ENCODE peak calls at places on chromosomes 5 and 9, in seven cellular contexts. One of them, this sample, is unnamed.

GRCh38 chr9:91395553-91396470 is 27.8 kb downstream of the NFIL3 start:
- DNase-seq in PC-9: peak; percentile 75
- DNase-seq in WTC11: no peak
- DNase-seq in lung microvascular endothelial cell: peak; percentile 80
- DNase-seq in SK-N-DZ: no peak
- DNase-seq in NCI-H1694 treated with DMSO at 0.1 percent for 48 hours: peak; percentile 81
- DNase-seq in effector CD8-positive, alpha-beta T cell: no peak
- DNase-seq in this sample: no peak

GRCh38 chr5:154038241-154038603 is 488 bp downstream of the FAM114A2 start:
- DNase-seq in effector CD8-positive, alpha-beta T cell: peak; percentile 11
- DNase-seq in NCI-H1694 treated with DMSO at 0.1 percent for 48 hours: no peak
- DNase-seq in PC-9: no peak
- DNase-seq in SK-N-DZ: no peak
- DNase-seq in WTC11: no peak
- DNase-seq in lung microvascular endothelial cell: peak; percentile 69
- DNase-seq in this sample: no peak

GRCh38 chr5:133292300-133292699 is 240.5 kb downstream of the HSPA4 start:
- DNase-seq in WTC11: no peak
- DNase-seq in PC-9: peak; percentile 91
- DNase-seq in SK-N-DZ: no peak
- DNase-seq in lung microvascular endothelial cell: no peak
- DNase-seq in effector CD8-positive, alpha-beta T cell: no peak
- DNase-seq in NCI-H1694 treated with DMSO at 0.1 percent for 48 hours: no peak
- DNase-seq in this sample: no peak

GRCh38 chr5:122775713-122776084 is 819 bp downstream of the SNX2 start:
- DNase-seq in effector CD8-positive, alpha-beta T cell: no peak
- DNase-seq in SK-N-DZ: no peak
- DNase-seq in PC-9: no peak
- DNase-seq in NCI-H1694 treated with DMSO at 0.1 percent for 48 hours: peak; percentile 8
- DNase-seq in lung microvascular endothelial cell: peak; percentile 56
- DNase-seq in WTC11: no peak
- DNase-seq in this sample: no peak

GRCh38 chr5:144183254-144183889 is 12.7 kb downstream of the KCTD16 start:
- DNase-seq in PC-9: no peak
- DNase-seq in NCI-H1694 treated with DMSO at 0.1 percent for 48 hours: peak; percentile 37
- DNase-seq in effector CD8-positive, alpha-beta T cell: no peak
- DNase-seq in SK-N-DZ: peak; percentile 37
- DNase-seq in WTC11: no peak
- DNase-seq in lung microvascular endothelial cell: peak; percentile 56
- DNase-seq in this sample: no peak

GRCh38 chr9:6639622-6640021 is 5.9 kb downstream of the GLDC start:
- DNase-seq in WTC11: no peak
- DNase-seq in lung microvascular endothelial cell: no peak
- DNase-seq in effector CD8-positive, alpha-beta T cell: no peak
- DNase-seq in SK-N-DZ: no peak
- DNase-seq in PC-9: no peak
- DNase-seq in NCI-H1694 treated with DMSO at 0.1 percent for 48 hours: no peak
- DNase-seq in this sample: no peak

GRCh38 chr5:315488-316209 is 5.9 kb upstream of the AHRR start:
- DNase-seq in PC-9: no peak
- DNase-seq in SK-N-DZ: no peak
- DNase-seq in lung microvascular endothelial cell: no peak
- DNase-seq in WTC11: no peak
- DNase-seq in NCI-H1694 treated with DMSO at 0.1 percent for 48 hours: no peak
- DNase-seq in effector CD8-positive, alpha-beta T cell: no peak
- DNase-seq in this sample: no peak

GRCh38 chr9:114834386-114834785 is 28.5 kb upstream of the TNFSF15 start:
- DNase-seq in WTC11: no peak
- DNase-seq in NCI-H1694 treated with DMSO at 0.1 percent for 48 hours: no peak
- DNase-seq in PC-9: no peak
- DNase-seq in lung microvascular endothelial cell: no peak
- DNase-seq in SK-N-DZ: no peak
- DNase-seq in effector CD8-positive, alpha-beta T cell: no peak
- DNase-seq in this sample: no peak

GRCh38 chr9:128895556-128895955 is 13.6 kb downstream of the LRRC8A start:
- DNase-seq in WTC11: peak; percentile 63
- DNase-seq in lung microvascular endothelial cell: no peak
- DNase-seq in NCI-H1694 treated with DMSO at 0.1 percent for 48 hours: no peak
- DNase-seq in SK-N-DZ: no peak
- DNase-seq in PC-9: no peak
- DNase-seq in effector CD8-positive, alpha-beta T cell: no peak
- DNase-seq in this sample: no peak

GRCh38 chr5:74625742-74626241 is 14.7 kb downstream of the ENC1 start:
- DNase-seq in effector CD8-positive, alpha-beta T cell: no peak
- DNase-seq in NCI-H1694 treated with DMSO at 0.1 percent for 48 hours: no peak
- DNase-seq in PC-9: no peak
- DNase-seq in SK-N-DZ: no peak
- DNase-seq in WTC11: no peak
- DNase-seq in lung microvascular endothelial cell: peak; percentile 52
- DNase-seq in this sample: no peak

GRCh38 chr9:71036501-71036900 is 84.9 kb downstream of the TRPM3 start:
- DNase-seq in NCI-H1694 treated with DMSO at 0.1 percent for 48 hours: no peak
- DNase-seq in PC-9: no peak
- DNase-seq in SK-N-DZ: no peak
- DNase-seq in lung microvascular endothelial cell: peak; percentile 48
- DNase-seq in effector CD8-positive, alpha-beta T cell: no peak
- DNase-seq in WTC11: no peak
- DNase-seq in this sample: no peak

GRCh38 chr9:15889555-15889954 is 336.7 kb downstream of the CCDC171 start:
- DNase-seq in WTC11: no peak
- DNase-seq in SK-N-DZ: no peak
- DNase-seq in PC-9: no peak
- DNase-seq in lung microvascular endothelial cell: no peak
- DNase-seq in NCI-H1694 treated with DMSO at 0.1 percent for 48 hours: no peak
- DNase-seq in effector CD8-positive, alpha-beta T cell: no peak
- DNase-seq in this sample: no peak